ENCODE peak calls at places on chromosomes 12 and 14, in four cellular contexts. A is OCI-LY7, N is brain microvascular endothelial cell, E is coronary artery. S is an unnamed sample.

GRCh38 chr12:75489613-75490210 is 9.2 kb downstream of the GLIPR1 start:
- DNase-seq in A (no peak), N (no peak), E (no peak), S (no peak)

GRCh38 chr14:101889898-101890297 is 74.5 kb upstream of the DYNC1H1 start:
- DNase-seq in A (peak; percentile 39), N (no peak), E (no peak), S (no peak)

GRCh38 chr12:91704446-91704845 is 441.2 kb downstream of the BTG1 start:
- DNase-seq in A (no peak), N (peak; percentile 74), E (no peak), S (no peak)

GRCh38 chr14:23933108-23933507 is 20.5 kb upstream of the DHRS4 start:
- DNase-seq in A (no peak), N (no peak), E (no peak), S (no peak)

GRCh38 chr12:13179159-13180074 is 17.1 kb upstream of the EMP1 start:
- DNase-seq in A (no peak), N (peak; percentile 51), E (no peak), S (no peak)

GRCh38 chr12:126191037-126191891 is 1126.0 kb downstream of the AACS start:
- DNase-seq in A (no peak), N (no peak), E (no peak), S (no peak)

GRCh38 chr14:24246765-24247212 is 4.4 kb upstream of the TINF2 start:
- DNase-seq in A (peak; percentile 19), N (no peak), E (peak; percentile 26), S (no peak)

GRCh38 chr14:96165493-96166474 is 38.9 kb upstream of the BDKRB2 start:
- DNase-seq in A (no peak), N (no peak), E (peak; percentile 28), S (no peak)

GRCh38 chr12:56599797-56600196 is 30.3 kb downstream of the BAZ2A start:
- DNase-seq in A (no peak), N (no peak), E (no peak), S (no peak)

GRCh38 chr12:47840571-47840970 is 20.9 kb upstream of the HDAC7 start:
- DNase-seq in A (no peak), N (no peak), E (no peak), S (no peak)

GRCh38 chr12:81212996-81213696 is 135.3 kb downstream of the ACSS3 start:
- DNase-seq in A (no peak), N (no peak), E (no peak), S (no peak)

GRCh38 chr12:86719381-86719780 is 463.2 kb upstream of the MGAT4C start:
- DNase-seq in A (no peak), N (peak; percentile 33), E (no peak), S (no peak)

GRCh38 chr12:46388427-46388992 is 15.9 kb upstream of the SLC38A2 start:
- DNase-seq in A (peak; percentile 86), N (no peak), E (no peak), S (no peak)

GRCh38 chr14:94269156-94269555 is 23.9 kb downstream of the SERPINA10 start:
- DNase-seq in A (no peak), N (no peak), E (no peak), S (no peak)

GRCh38 chr12:96425321-96425720 is 25.1 kb upstream of the CDK17 start:
- DNase-seq in A (no peak), N (peak; percentile 85), E (no peak), S (no peak)

GRCh38 chr14:33475623-33476022 is 475.3 kb downstream of the EGLN3 start:
- DNase-seq in A (peak; percentile 11), N (peak; percentile 59), E (no peak), S (no peak)

GRCh38 chr12:7937867-7938506 is 2.0 kb upstream of the SLC2A3 start:
- DNase-seq in A (no peak), N (no peak), E (no peak), S (no peak)

GRCh38 chr12:25990495-25990894 is 32.0 kb downstream of the RASSF8 start:
- DNase-seq in A (no peak), N (no peak), E (no peak), S (no peak)

GRCh38 chr12:10143205-10143604 is 13.2 kb upstream of the CLEC7A start:
- DNase-seq in A (no peak), N (peak; percentile 51), E (no peak), S (no peak)

GRCh38 chr12:124752437-124753229 is 111.0 kb downstream of the SCARB1 start:
- DNase-seq in A (no peak), N (no peak), E (no peak), S (no peak)

GRCh38 chr12:124751654-124752355 is 111.9 kb downstream of the SCARB1 start:
- DNase-seq in A (no peak), N (no peak), E (no peak), S (no peak)

GRCh38 chr12:124750149-124750656 is 113.5 kb downstream of the SCARB1 start:
- DNase-seq in A (no peak), N (no peak), E (no peak), S (no peak)

GRCh38 chr12:124749725-124750124 is 113.9 kb downstream of the SCARB1 start:
- DNase-seq in A (no peak), N (no peak), E (no peak), S (no peak)

GRCh38 chr12:124750787-124751471 is 112.7 kb downstream of the SCARB1 start:
- DNase-seq in A (peak; percentile 30), N (no peak), E (no peak), S (no peak)
- TF ChIP-seq CTCF in A (peak; percentile 64), N (peak; percentile 31), E (no peak), S (no peak)

DNA sequence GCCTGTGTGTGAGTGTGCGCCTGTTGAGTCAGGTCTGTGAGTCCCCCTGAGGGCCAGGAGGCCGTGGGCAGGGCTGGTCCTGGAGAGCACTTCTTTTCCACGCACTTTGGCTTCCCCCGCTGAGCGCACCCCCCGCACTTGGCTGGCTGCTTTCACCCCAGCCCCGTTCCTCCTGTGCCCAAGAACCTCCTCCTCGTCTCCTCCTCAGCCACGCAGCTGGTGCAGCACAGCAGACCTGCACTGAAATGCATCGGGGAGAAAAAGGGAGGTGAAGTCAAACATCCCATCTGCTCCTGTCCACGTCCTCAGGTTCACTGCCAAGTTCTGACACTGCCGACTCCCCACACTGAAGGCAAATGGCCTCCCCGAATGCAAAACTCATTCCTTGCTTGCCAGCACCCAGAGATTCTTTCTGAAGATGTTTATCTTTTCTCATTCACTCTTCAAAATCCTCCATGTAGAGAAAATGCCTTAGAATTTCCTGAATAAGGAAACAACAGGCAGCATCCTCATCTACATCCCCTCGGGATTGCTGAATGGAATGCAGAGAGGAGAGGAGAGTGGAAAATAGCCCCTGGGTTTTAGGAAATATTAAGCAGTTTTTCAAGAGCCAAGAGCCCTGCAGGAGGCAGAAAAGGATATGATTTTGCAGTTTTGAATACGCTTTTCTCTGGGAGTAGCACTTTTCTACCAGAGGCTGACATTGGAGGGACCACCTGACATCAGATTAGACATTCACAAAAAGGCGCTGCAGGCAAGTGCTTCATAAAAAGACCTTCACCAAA is 362.5 kb upstream of the SFSWAP start:
- DNase-seq in A (no peak), N (no peak), E (peak; percentile 55), S (no peak)
- TF ChIP-seq CTCF in A (no peak), N (no peak), E (no peak), S (no peak)

GRCh38 chr12:49098035-49098451 is 3.4 kb upstream of the DHH start:
- DNase-seq in A (peak; percentile 58), N (no peak), E (no peak), S (no peak)
- TF ChIP-seq CTCF in A (peak; percentile 87), N (peak; percentile 91), E (peak; percentile 69), S (no peak)

DNA sequence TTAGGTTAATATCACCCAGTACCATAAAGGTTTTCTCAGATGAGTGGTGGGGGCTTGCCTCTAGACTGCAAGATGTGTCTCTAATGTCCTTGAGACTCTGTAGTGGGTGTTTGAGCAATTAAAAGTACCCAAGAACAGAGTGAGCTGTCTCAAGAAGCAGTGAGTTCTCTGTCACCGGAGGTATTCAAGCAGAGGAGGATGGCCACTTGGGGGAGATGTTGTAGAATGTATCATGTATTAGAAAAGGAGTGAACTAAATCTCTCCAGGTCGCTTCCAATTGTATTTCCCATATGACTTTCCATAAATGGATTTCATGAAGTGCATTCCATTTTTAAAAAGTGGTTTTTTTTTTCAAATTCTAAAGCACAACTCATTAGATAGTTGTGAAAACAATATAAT is 35.0 kb downstream of the SLC17A8 start:
- DNase-seq in A (no peak), N (no peak), E (no peak), S (no peak)
- TF ChIP-seq CTCF in A (peak; percentile 23), N (peak; percentile 13), E (no peak), S (no peak)